ENCODE peak calls at places on chromosomes 7 and 10, in four cellular contexts. Q, P, J and X are unnamed samples.

GRCh38 chr10:4384254-4384653 is 441.8 kb upstream of the AKR1E2 start:
- DNase-seq in Q (no peak), J (no peak), P (no peak), X (no peak)

GRCh38 chr10:70782401-70783055 is 2.6 kb downstream of the TBATA start:
- DNase-seq in P (no peak), J (no peak), Q (no peak), X (no peak)

GRCh38 chr7:127979728-127980126 is 51.5 kb downstream of the LRRC4 start:
- DNase-seq in P (no peak), J (no peak), Q (no peak), X (no peak)

GRCh38 chr7:157961731-157962457 is 625.1 kb downstream of the DNAJB6 start:
- DNase-seq in Q (no peak), P (no peak), J (no peak), X (no peak)

GRCh38 chr7:6442114-6442513 is 5.6 kb downstream of the DAGLB start:
- DNase-seq in J (no peak), Q (no peak), P (no peak), X (no peak)

GRCh38 chr10:87541114-87541513 is 36.4 kb downstream of the MINPP1 start:
- DNase-seq in Q (no peak), J (no peak), P (no peak), X (no peak)

GRCh38 chr10:101565936-101566332 is 22.1 kb downstream of the POLL start:
- DNase-seq in J (no peak), P (no peak), Q (no peak), X (no peak)

GRCh38 chr7:139186146-139186545 is 44.9 kb upstream of the UBN2 start:
- DNase-seq in Q (no peak), J (no peak), P (no peak), X (no peak)

GRCh38 chr7:27418544-27418943 is 175.9 kb downstream of the EVX1 start:
- DNase-seq in Q (no peak), P (no peak), J (no peak), X (no peak)

GRCh38 chr10:33376976-33377657 is 42.6 kb upstream of the NRP1 start:
- DNase-seq in Q (no peak), P (no peak), J (no peak), X (no peak)

GRCh38 chr10:44366936-44367630 is 17.8 kb downstream of the CXCL12 start:
- DNase-seq in Q (no peak), J (no peak), P (no peak), X (no peak)

GRCh38 chr7:1925973-1926907 is 256.2 kb downstream of the ELFN1 start:
- DNase-seq in J (peak), Q (no peak), P (no peak), X (no peak)

GRCh38 chr10:122021421-122021820 is 32.5 kb downstream of the TACC2 start:
- DNase-seq in J (no peak), Q (no peak), P (no peak), X (no peak)

GRCh38 chr7:27868117-27868516 is 128.2 kb downstream of the TAX1BP1 start:
- DNase-seq in Q (no peak), P (no peak), J (no peak), X (no peak)

GRCh38 chr10:102813734-102814455 is 23.3 kb downstream of the CYP17A1 start:
- DNase-seq in Q (no peak), P (no peak), J (no peak), X (no peak)

GRCh38 chr10:62517252-62517651 is 143.1 kb downstream of the ZNF365 start:
- DNase-seq in Q (no peak), J (no peak), P (no peak), X (no peak)

GRCh38 chr10:118472961-118473675 is 122.3 kb downstream of the PRLHR start:
- DNase-seq in Q (no peak), J (no peak), P (no peak), X (no peak)

GRCh38 chr10:52615756-52616419 is 156.7 kb downstream of the MBL2 start:
- DNase-seq in J (no peak), Q (no peak), P (no peak), X (no peak)

GRCh38 chr10:77531441-77532001 is 106.1 kb downstream of the KCNMA1 start:
- DNase-seq in P (no peak), J (no peak), Q (no peak), X (no peak)

GRCh38 chr7:78226059-78226658 is 427.6 kb downstream of the PHTF2 start:
- DNase-seq in P (no peak), Q (no peak), J (no peak), X (no peak)

GRCh38 chr10:69864321-69864720 is 62.6 kb downstream of the COL13A1 start:
- DNase-seq in P (no peak), J (no peak), Q (no peak), X (no peak)

GRCh38 chr10:101441539-101442455 is 87.8 kb downstream of the BTRC start:
- DNase-seq in J (no peak), Q (no peak), P (no peak), X (peak)

GRCh38 chr7:114864278-114864677 is 57.6 kb upstream of the MDFIC start:
- DNase-seq in J (no peak), Q (no peak), P (no peak), X (no peak)

GRCh38 chr7:55074008-55074499 is 55.2 kb downstream of the EGFR start:
- DNase-seq in P (peak), J (peak), Q (no peak), X (peak)

GRCh38 chr10:84196083-84196482 is 1.7 kb downstream of the CDHR1 start:
- DNase-seq in Q (no peak), P (no peak), J (no peak), X (no peak)

GRCh38 chr7:149281508-149282330 is 19.7 kb downstream of the ZNF783 start:
- DNase-seq in Q (no peak), J (no peak), P (no peak), X (no peak)

GRCh38 chr7:46993396-46993795 is 588.5 kb downstream of the TNS3 start:
- DNase-seq in P (no peak), J (no peak), Q (no peak), X (no peak)

GRCh38 chr10:59434463-59435326 is 72.3 kb upstream of the FAM13C start:
- DNase-seq in J (no peak), Q (no peak), P (no peak), X (no peak)

GRCh38 chr10:11330383-11331020 is 280.9 kb downstream of the USP6NL start:
- DNase-seq in Q (no peak), P (no peak), J (no peak), X (no peak)

GRCh38 chr7:66321283-66321682 is 116.1 kb downstream of the TPST1 start:
- DNase-seq in Q (no peak), J (no peak), P (no peak), X (no peak)

GRCh38 chr10:72068901-72069446 is 19.4 kb downstream of the SPOCK2 start:
- DNase-seq in Q (no peak), J (no peak), P (no peak), X (no peak)

GRCh38 chr7:99027841-99028240 is 116.1 kb downstream of the SMURF1 start:
- DNase-seq in P (no peak), Q (no peak), J (no peak), X (no peak)

GRCh38 chr10:94212876-94213595 is 149.7 kb downstream of the NOC3L start:
- DNase-seq in P (no peak), J (no peak), Q (no peak), X (no peak)

GRCh38 chr10:6558272-6558671 is 21.8 kb downstream of the PRKCQ start:
- DNase-seq in J (no peak), P (no peak), Q (no peak), X (no peak)

GRCh38 chr7:77658928-77659327 is 37.3 kb upstream of the RSBN1L start:
- DNase-seq in P (no peak), Q (no peak), J (no peak), X (no peak)

GRCh38 chr10:126684171-126684745 is 13.8 kb upstream of the C10orf90 start:
- DNase-seq in Q (no peak), J (no peak), P (no peak), X (no peak)

GRCh38 chr7:146503844-146504243 is 387.2 kb downstream of the CNTNAP2 start:
- DNase-seq in J (no peak), Q (no peak), P (no peak), X (no peak)